ENCODE peak calls at places on chromosomes 7 and 10, in eight cellular contexts. J is aorta, Y is adrenal gland, N is lung, T is left lung, K is pancreas, P is mammary epithelial cell, Q is fibroblast of lung. E is an unnamed sample.

GRCh38 chr10:10520391-10521385 is 497.0 kb upstream of the CELF2 start:
- DNase-seq in N (no peak), Q (no peak), P (no peak), J (no peak), K (no peak), Y (no peak), T (no peak), E (no peak)

GRCh38 chr10:21363087-21363752 is 162.3 kb downstream of the SKIDA1 start:
- DNase-seq in Y (no peak), T (no peak), P (no peak), Q (no peak), K (no peak), J (no peak), N (no peak), E (no peak)

GRCh38 chr7:140539466-140539865 is 60.2 kb upstream of the MKRN1 start:
- DNase-seq in Q (no peak), N (no peak), P (no peak), K (no peak), J (no peak), T (no peak), Y (no peak), E (no peak)

GRCh38 chr10:31536297-31536696 is 217.3 kb downstream of the ZEB1 start:
- DNase-seq in Y (no peak), P (no peak), K (no peak), Q (peak; percentile 32), J (no peak), T (no peak), N (no peak), E (no peak)

GRCh38 chr7:148334959-148335577 is 255.5 kb upstream of the C7orf33 start:
- DNase-seq in Y (no peak), J (no peak), K (no peak), T (no peak), N (no peak), Q (no peak), P (peak; percentile 78), E (no peak)

GRCh38 chr10:86851329-86852207 is 95.1 kb downstream of the BMPR1A start:
- DNase-seq in P (no peak), T (no peak), Q (peak; percentile 95), Y (no peak), N (no peak), K (no peak), J (no peak), E (no peak)

GRCh38 chr7:77980087-77980713 is 181.6 kb downstream of the PHTF2 start:
- DNase-seq in K (no peak), Q (no peak), T (no peak), N (no peak), P (no peak), J (no peak), Y (no peak), E (no peak)

GRCh38 chr7:103075337-103075918 is 488 bp downstream of the ARMC10 start:
- DNase-seq in J (peak; percentile 76), Q (peak; percentile 34), Y (peak; percentile 66), T (no peak), P (peak; percentile 49), N (peak; percentile 47), K (peak; percentile 70), E (peak; percentile 54)

GRCh38 chr10:95434583-95434982 is 126.6 kb downstream of the SORBS1 start:
- DNase-seq in P (no peak), N (no peak), Y (no peak), K (no peak), J (no peak), T (no peak), Q (no peak), E (no peak)

DNA sequence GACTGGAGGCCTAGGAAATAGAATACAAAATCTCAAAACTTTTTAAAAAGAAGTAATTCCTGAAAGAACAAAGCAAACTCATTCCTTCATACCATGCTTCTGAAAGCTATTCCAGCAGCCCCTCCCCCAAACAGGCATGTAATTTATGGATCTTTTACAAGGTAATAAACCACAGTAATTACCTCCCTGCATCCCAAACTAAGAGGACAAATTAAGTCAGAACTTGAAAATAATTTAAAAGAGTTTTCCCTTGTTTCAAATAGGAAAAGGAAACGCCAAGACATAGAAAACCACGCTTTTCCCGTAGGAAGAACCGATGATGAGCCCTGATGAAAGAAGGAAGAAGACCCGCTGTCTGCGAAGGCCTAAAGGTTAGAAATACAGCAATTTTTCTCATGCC is 8.9 kb downstream of the HOXA4 start:
- DNase-seq in J (no peak), T (no peak), K (no peak), N (no peak), Q (no peak), Y (no peak), P (no peak), E (no peak)
- H3K27me3 ChIP-seq in J (no peaks in the 10 kb centered on the region), T (peaks cover 88% of the 10 kb centered on the region), K (peaks cover 49% of the 10 kb centered on the region), N (no peaks in the 10 kb centered on the region), Q (no peaks in the 10 kb centered on the region), Y (no peaks in the 10 kb centered on the region), P (no peaks in the 10 kb centered on the region), E (no peaks in the 10 kb centered on the region)

GRCh38 chr7:159198016-159198724 is 53.5 kb upstream of the VIPR2 start:
- DNase-seq in P (no peak), T (peak; percentile 37), Y (no peak), K (no peak), Q (no peak), N (no peak), J (no peak), E (no peak)
- H3K27me3 ChIP-seq in P (no peaks in the 10 kb centered on the region), T (no peaks in the 10 kb centered on the region), Y (no peaks in the 10 kb centered on the region), K (no peaks in the 10 kb centered on the region), Q (no peaks in the 10 kb centered on the region), N (no peaks in the 10 kb centered on the region), J (no peaks in the 10 kb centered on the region), E (no peaks in the 10 kb centered on the region)

DNA sequence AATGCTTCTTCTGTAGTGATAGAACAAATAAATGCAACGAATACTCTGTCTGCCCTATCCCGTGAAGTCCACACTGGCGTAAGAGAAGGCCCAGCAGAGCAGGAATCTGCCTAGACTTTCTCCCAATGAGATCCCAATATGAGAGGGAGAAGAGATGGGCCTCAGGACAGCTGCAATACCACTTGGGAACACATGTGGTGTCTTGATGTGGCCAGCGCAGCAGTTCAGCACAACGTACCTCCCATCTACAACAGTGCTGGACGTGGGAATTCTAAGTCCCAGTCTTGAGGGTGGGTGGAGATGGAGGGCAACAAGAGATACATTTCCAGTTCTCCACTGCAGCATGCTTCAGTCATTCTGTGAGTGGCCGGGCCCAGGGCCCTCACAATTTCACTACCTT is 45.8 kb downstream of the FIGNL1 start:
- DNase-seq in Q (no peak), T (no peak), P (no peak), K (no peak), N (no peak), Y (no peak), J (no peak), E (no peak)
- H3K27me3 ChIP-seq in Q (peaks cover 11% of the 10 kb centered on the region), T (peaks cover 37% of the 10 kb centered on the region), P (peaks cover 2% of the 10 kb centered on the region), K (peaks cover 6% of the 10 kb centered on the region), N (no peaks in the 10 kb centered on the region), Y (peaks cover 6% of the 10 kb centered on the region), J (no peaks in the 10 kb centered on the region), E (peaks cover 62% of the 10 kb centered on the region)

GRCh38 chr10:69976795-69977546 is 75.7 kb upstream of the MACROH2A2 start:
- DNase-seq in N (no peak), Q (no peak), J (no peak), P (peak; percentile 21), K (no peak), Y (no peak), T (no peak), E (no peak)

GRCh38 chr10:69969961-69970360 is 82.7 kb upstream of the MACROH2A2 start:
- DNase-seq in K (no peak), T (no peak), J (no peak), N (peak; percentile 14), Q (no peak), Y (no peak), P (no peak), E (no peak)

GRCh38 chr10:69972951-69973350 is 79.7 kb upstream of the MACROH2A2 start:
- DNase-seq in P (no peak), Q (peak; percentile 42), J (no peak), N (no peak), K (no peak), Y (no peak), T (no peak), E (no peak)

GRCh38 chr10:69974551-69975155 is 78.0 kb upstream of the MACROH2A2 start:
- DNase-seq in Y (no peak), K (no peak), P (no peak), T (no peak), J (no peak), N (no peak), Q (peak; percentile 70), E (no peak)

DNA sequence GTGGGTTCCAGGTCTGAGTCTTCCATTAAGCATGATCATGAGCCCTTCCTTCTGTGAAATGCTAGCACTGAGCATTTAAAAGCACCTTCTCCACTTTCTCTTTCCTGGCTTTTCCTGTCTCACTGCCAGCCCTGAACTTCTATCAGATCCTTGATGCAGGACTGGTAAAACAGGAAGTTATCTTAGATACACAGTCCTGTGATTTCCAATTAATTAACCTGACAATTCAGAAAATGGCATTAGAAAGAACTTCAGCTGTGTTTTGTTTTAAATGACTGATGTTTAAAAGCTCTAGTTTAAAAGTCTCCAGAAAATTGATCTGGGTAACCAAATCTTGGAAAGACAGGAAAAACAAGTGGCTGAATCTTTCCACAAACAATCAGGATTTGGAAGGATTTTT is 79.0 kb upstream of the MACROH2A2 start:
- DNase-seq in P (no peak), T (no peak), J (no peak), K (no peak), Y (no peak), Q (no peak), N (no peak), E (no peak)
- H3K27me3 ChIP-seq in P (peaks cover 3% of the 10 kb centered on the region), T (peaks cover 3% of the 10 kb centered on the region), J (no peaks in the 10 kb centered on the region), K (no peaks in the 10 kb centered on the region), Y (peaks cover 3% of the 10 kb centered on the region), Q (peaks cover 10% of the 10 kb centered on the region), N (no peaks in the 10 kb centered on the region), E (peaks cover 14% of the 10 kb centered on the region)

E was measured in RWPE2.